ENCODE peak calls at places on chromosomes 4 and X, in five cellular contexts. Q is cardiac muscle cell, A is sigmoid colon, J is upper lobe of left lung, W is GM10248. K is an unnamed sample.

GRCh38 chrX:49070988-49071387 is 2.8 kb downstream of the PRAF2 start:
- DNase-seq in Q (no peak), A (no peak), J (no peak), W (no peak), K (no peak)

GRCh38 chrX:18394477-18394876 is 30.9 kb upstream of the CDKL5 start:
- DNase-seq in Q (no peak), A (no peak), J (no peak), W (no peak), K (no peak)

GRCh38 chr4:154416183-154416543 is 75.4 kb downstream of the DCHS2 start:
- DNase-seq in Q (peak), A (peak), J (peak), W (peak), K (peak)

GRCh38 chrX:10582945-10583344 is 37.4 kb downstream of the MID1 start:
- DNase-seq in Q (peak), A (no peak), J (no peak), W (no peak), K (no peak)

GRCh38 chr4:67575232-67575888 is 16.8 kb downstream of the STAP1 start:
- DNase-seq in Q (no peak), A (no peak), J (no peak), W (peak), K (no peak)

GRCh38 chr4:3710451-3711182 is 55.6 kb upstream of the ADRA2C start:
- DNase-seq in Q (peak), A (peak), J (peak), W (no peak), K (peak)

GRCh38 chr4:114364857-114365256 is 233.8 kb upstream of the UGT8 start:
- DNase-seq in Q (peak), A (no peak), J (no peak), W (no peak), K (no peak)

GRCh38 chrX:48677456-48678030 is 6.1 kb upstream of the WAS start:
- DNase-seq in Q (no peak), A (no peak), J (no peak), W (no peak), K (peak)

GRCh38 chr4:89307446-89308160 is at the start of gene GPRIN3:
- DNase-seq in Q (peak), A (peak), J (peak), W (peak), K (peak)

GRCh38 chr4:87005690-87006461 is 71.1 kb downstream of the AFF1 start:
- DNase-seq in Q (no peak), A (no peak), J (no peak), W (no peak), K (no peak)

GRCh38 chr4:26407466-26407865 is 82.8 kb downstream of the CCKAR start:
- DNase-seq in Q (peak), A (no peak), J (no peak), W (no peak), K (no peak)

GRCh38 chr4:14280567-14280966 is 653.0 kb upstream of the BOD1L1 start:
- DNase-seq in Q (no peak), A (no peak), J (no peak), W (no peak), K (no peak)

GRCh38 chr4:186886759-186887158 is 163.1 kb upstream of the FAT1 start:
- DNase-seq in Q (no peak), A (no peak), J (no peak), W (no peak), K (no peak)

GRCh38 chrX:132463411-132463810 is 25.4 kb downstream of the MBNL3 start:
- DNase-seq in Q (no peak), A (no peak), J (no peak), W (no peak), K (peak)

GRCh38 chr4:74283614-74284013 is 24.7 kb upstream of the EPGN start:
- DNase-seq in Q (peak), A (no peak), J (no peak), W (no peak), K (no peak)

GRCh38 chrX:57119416-57119815 is 1.9 kb downstream of the SPIN2B start:
- DNase-seq in Q (no peak), A (no peak), J (no peak), W (no peak), K (no peak)

DNA sequence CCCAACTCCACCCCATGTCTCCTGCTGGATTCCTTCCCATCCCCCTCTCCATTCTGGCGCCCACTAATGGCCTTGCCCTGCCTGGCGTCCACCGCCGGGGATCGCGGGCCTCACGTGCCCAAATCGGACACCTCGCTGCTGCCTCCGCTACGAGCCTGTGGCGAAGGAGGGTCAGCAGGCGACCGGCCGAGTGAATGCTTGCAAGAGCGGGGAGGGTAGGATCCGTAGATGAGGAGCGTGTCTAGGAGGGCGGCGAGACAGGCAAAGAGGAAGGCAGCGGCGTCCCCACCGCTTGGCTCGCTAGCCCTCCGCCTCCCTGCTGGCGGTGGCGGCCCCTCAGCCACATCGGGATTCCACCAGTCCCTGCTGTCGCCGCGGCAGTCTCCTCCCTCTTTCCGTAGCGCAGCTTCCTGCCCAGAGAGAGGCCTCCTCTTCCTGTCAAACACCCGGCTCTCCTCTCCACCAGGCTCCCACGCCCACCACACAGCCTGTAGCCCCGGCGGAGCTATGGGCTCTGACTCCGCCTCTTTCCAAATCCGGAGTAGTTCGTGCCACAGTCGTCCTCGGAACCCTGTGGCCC is at the start of gene SPIN2B:
- DNase-seq in Q (peak), A (peak), J (peak), W (peak), K (peak)
- TF ChIP-seq CTCF in Q (no peak), A (no peak), J (no peak), W (no peak), K (no peak)

GRCh38 chrX:6012357-6012756 is 216.3 kb downstream of the NLGN4X start:
- DNase-seq in Q (no peak), A (no peak), J (no peak), W (no peak), K (no peak)
- TF ChIP-seq CTCF in Q (no peak), A (no peak), J (no peak), W (no peak), K (no peak)

DNA sequence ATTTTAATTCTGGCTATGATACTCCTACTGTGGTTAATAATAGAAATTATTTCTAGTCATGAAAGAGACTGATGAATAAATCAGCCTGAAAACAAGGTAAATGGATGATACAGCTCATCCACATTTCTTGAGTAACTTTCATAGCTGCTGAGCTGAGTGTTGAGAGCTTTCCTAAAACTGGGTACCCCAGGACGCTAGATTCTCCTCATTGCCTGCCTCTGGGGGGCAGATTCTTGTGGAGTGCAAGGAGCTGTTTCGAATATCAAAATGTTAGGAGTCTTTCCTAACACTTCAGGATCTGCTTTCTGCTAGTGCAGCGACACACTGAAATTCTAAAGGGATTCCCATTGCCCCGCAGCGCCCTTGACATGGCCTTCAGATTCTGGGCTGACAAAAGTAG is 2.1 kb downstream of the MND1 start:
- DNase-seq in Q (peak), A (no peak), J (no peak), W (no peak), K (no peak)
- TF ChIP-seq CTCF in Q (peak), A (no peak), J (no peak), W (no peak), K (no peak)

DNA sequence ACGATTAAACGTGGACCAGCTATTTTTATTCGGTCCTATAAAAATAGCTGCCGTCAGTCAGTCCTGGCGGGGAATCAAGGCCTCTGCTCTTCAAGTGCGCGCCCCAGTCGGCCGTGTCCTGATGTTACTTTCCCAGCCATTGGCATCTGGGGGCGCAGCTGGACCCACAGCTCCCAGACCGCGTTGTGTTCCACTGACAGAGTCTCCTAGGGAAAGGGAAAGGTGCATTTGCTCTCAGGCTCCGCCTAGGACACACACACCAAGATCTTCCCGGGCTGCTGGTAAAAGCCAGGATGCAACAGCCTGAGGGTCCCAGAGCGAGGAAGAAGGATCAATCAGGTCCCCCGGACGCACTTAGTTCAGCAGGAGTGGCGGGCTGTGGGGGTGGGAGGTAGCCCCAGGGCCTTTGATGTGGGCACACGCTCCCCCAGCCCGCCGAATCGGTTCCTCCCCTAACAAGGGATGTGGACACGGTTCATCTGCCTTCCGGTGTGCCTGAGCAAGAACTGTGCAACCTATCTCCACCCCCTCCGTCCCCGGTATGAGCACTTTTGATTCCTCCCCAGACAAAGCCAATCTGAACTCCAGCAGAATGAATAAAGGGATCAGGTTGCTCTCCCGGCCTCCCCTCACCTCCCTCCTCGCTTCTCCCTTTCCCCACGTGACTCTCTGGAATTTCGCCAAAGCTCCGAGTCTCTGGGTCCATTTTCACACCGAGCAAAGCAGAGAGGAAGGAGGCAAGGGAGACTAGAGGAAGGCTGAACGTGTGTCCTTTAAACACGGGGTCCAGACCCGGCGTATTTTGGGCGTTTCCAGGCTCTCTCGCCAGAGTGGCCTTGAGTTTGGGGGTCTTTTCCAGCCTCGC is 626 bp upstream of the FRAS1 start:
- DNase-seq in Q (peak), A (peak), J (peak), W (peak), K (peak)
- TF ChIP-seq CTCF in Q (peak), A (no peak), J (no peak), W (no peak), K (no peak)

K was measured in nephron progenitor cell.